ENCODE peak calls at places on chromosome 16, in six cellular contexts. One of them, this sample, is unnamed.

GRCh38 chr16:11094075-11094593 is 149.8 kb downstream of the CLEC16A start:
- DNase-seq in T-helper 1 cell: no peak
- DNase-seq in uterus: no peak
- DNase-seq in stimulated activated naive B cell treated with anti-CD40 and anti-IgM and Interleukin-4, amounts not matched to agents 10 μg/mL and 1 μg/mL and 100 μg/mL, for 72 hours: peak; percentile 85
- DNase-seq in EH: peak; percentile 46
- DNase-seq in NCI-H1092: no peak
- DNase-seq in this sample: no peak

GRCh38 chr16:57297856-57298255 is 13.4 kb upstream of the PLLP start:
- DNase-seq in uterus: no peak
- DNase-seq in NCI-H1092: no peak
- DNase-seq in T-helper 1 cell: peak; percentile 36
- DNase-seq in stimulated activated naive B cell treated with anti-CD40 and anti-IgM and Interleukin-4, amounts not matched to agents 10 μg/mL and 1 μg/mL and 100 μg/mL, for 72 hours: no peak
- DNase-seq in EH: no peak
- DNase-seq in this sample: no peak

GRCh38 chr16:4494746-4495490 is 18.7 kb downstream of the HMOX2 start:
- DNase-seq in stimulated activated naive B cell treated with anti-CD40 and anti-IgM and Interleukin-4, amounts not matched to agents 10 μg/mL and 1 μg/mL and 100 μg/mL, for 72 hours: no peak
- DNase-seq in T-helper 1 cell: no peak
- DNase-seq in uterus: no peak
- DNase-seq in EH: peak; percentile 90
- DNase-seq in NCI-H1092: no peak
- DNase-seq in this sample: no peak

GRCh38 chr16:85333744-85334640 is 221.7 kb upstream of the CIBAR2 start:
- DNase-seq in NCI-H1092: no peak
- DNase-seq in stimulated activated naive B cell treated with anti-CD40 and anti-IgM and Interleukin-4, amounts not matched to agents 10 μg/mL and 1 μg/mL and 100 μg/mL, for 72 hours: no peak
- DNase-seq in uterus: no peak
- DNase-seq in EH: no peak
- DNase-seq in T-helper 1 cell: no peak
- DNase-seq in this sample: no peak

GRCh38 chr16:11310997-11311561 is 29.9 kb upstream of the PRM1 start:
- DNase-seq in uterus: no peak
- DNase-seq in T-helper 1 cell: no peak
- DNase-seq in EH: no peak
- DNase-seq in stimulated activated naive B cell treated with anti-CD40 and anti-IgM and Interleukin-4, amounts not matched to agents 10 μg/mL and 1 μg/mL and 100 μg/mL, for 72 hours: peak; percentile 73
- DNase-seq in NCI-H1092: no peak
- DNase-seq in this sample: no peak

GRCh38 chr16:16033208-16033717 is 83.8 kb downstream of the ABCC1 start:
- DNase-seq in uterus: no peak
- DNase-seq in stimulated activated naive B cell treated with anti-CD40 and anti-IgM and Interleukin-4, amounts not matched to agents 10 μg/mL and 1 μg/mL and 100 μg/mL, for 72 hours: no peak
- DNase-seq in EH: no peak
- DNase-seq in NCI-H1092: no peak
- DNase-seq in T-helper 1 cell: no peak
- DNase-seq in this sample: no peak

GRCh38 chr16:67216612-67217490 is 10.1 kb upstream of the TMEM208 start:
- DNase-seq in stimulated activated naive B cell treated with anti-CD40 and anti-IgM and Interleukin-4, amounts not matched to agents 10 μg/mL and 1 μg/mL and 100 μg/mL, for 72 hours: no peak
- DNase-seq in uterus: peak; percentile 50
- DNase-seq in EH: no peak
- DNase-seq in T-helper 1 cell: no peak
- DNase-seq in NCI-H1092: no peak
- DNase-seq in this sample: no peak

GRCh38 chr16:81863630-81864352 is 84.7 kb downstream of the PLCG2 start:
- DNase-seq in stimulated activated naive B cell treated with anti-CD40 and anti-IgM and Interleukin-4, amounts not matched to agents 10 μg/mL and 1 μg/mL and 100 μg/mL, for 72 hours: peak; percentile 39
- DNase-seq in NCI-H1092: no peak
- DNase-seq in T-helper 1 cell: no peak
- DNase-seq in uterus: no peak
- DNase-seq in EH: no peak
- DNase-seq in this sample: no peak

GRCh38 chr16:397736-398332 is 835 bp downstream of the NME4 start:
- DNase-seq in stimulated activated naive B cell treated with anti-CD40 and anti-IgM and Interleukin-4, amounts not matched to agents 10 μg/mL and 1 μg/mL and 100 μg/mL, for 72 hours: no peak
- DNase-seq in EH: peak; percentile 87
- DNase-seq in uterus: peak; percentile 73
- DNase-seq in T-helper 1 cell: peak; percentile 30
- DNase-seq in NCI-H1092: peak; percentile 18
- DNase-seq in this sample: no peak